ENCODE peak calls at places on chromosomes 4 and X, in six cellular contexts. M is activated CD4-positive, alpha-beta T cell treated with anti-CD3 and anti-CD28 coated beads for 4 hours; E is CD4-positive, alpha-beta T cell; K is EL; P is ACHN; X is foreskin fibroblast. F is an unnamed sample.
A peak's percentile ranks its signal among the peaks of the same experiment; 100 is the strongest.

GRCh38 chr4:89254847-89255246 is 52.8 kb downstream of the GPRIN3 start:
- DNase-seq in P (peak; percentile 14), M (peak; percentile 41), X (peak; percentile 1), E (peak; percentile 20), K (peak; percentile 18), F (peak; percentile 10)

GRCh38 chrX:50988649-50989048 is 78.1 kb downstream of the BMP15 start:
- DNase-seq in X (peak; percentile 4), K (peak; percentile 8), E (no peak), P (peak; percentile 41), M (no peak), F (peak; percentile 60)

GRCh38 chr4:8594097-8595038 is 1.8 kb downstream of the CPZ start:
- DNase-seq in P (peak; percentile 73), K (peak; percentile 75), E (no peak), X (peak; percentile 62), M (no peak), F (peak; percentile 83)

GRCh38 chr4:28482580-28482979 is 1621.9 kb downstream of the STIM2 start:
- DNase-seq in X (no peak), K (no peak), P (no peak), E (no peak), M (no peak), F (no peak)

GRCh38 chrX:50068893-50069292 is 131.9 kb downstream of the AKAP4 start:
- DNase-seq in X (no peak), P (no peak), E (no peak), K (no peak), M (no peak), F (no peak)

GRCh38 chr4:54229631-54230478 is 762 bp downstream of the PDGFRA start:
- DNase-seq in M (no peak), X (no peak), E (no peak), K (peak; percentile 43), P (no peak), F (peak; percentile 86)

GRCh38 chr4:177964693-177965168 is 522.5 kb upstream of the AGA start:
- DNase-seq in X (no peak), M (no peak), E (no peak), K (peak; percentile 55), P (peak; percentile 37), F (no peak)

GRCh38 chr4:25439913-25440477 is 62.9 kb downstream of the ANAPC4 start:
- DNase-seq in M (peak; percentile 38), E (peak; percentile 3), P (peak; percentile 71), X (peak; percentile 53), K (peak; percentile 71), F (peak; percentile 89)

GRCh38 chr4:36065274-36065871 is 178.9 kb downstream of the ARAP2 start:
- DNase-seq in M (no peak), P (no peak), X (no peak), K (no peak), E (no peak), F (no peak)

GRCh38 chrX:107678957-107679740 is 50.8 kb downstream of the PRPS1 start:
- DNase-seq in M (peak; percentile 69), K (peak; percentile 62), X (peak; percentile 82), P (peak; percentile 48), E (peak; percentile 67), F (peak; percentile 46)

GRCh38 chrX:1170243-1170642 is 42.2 kb downstream of the CRLF2 start:
- DNase-seq in E (no peak), M (no peak), P (no peak), X (no peak), K (no peak), F (no peak)

GRCh38 chr4:184460495-184461285 is 13.7 kb downstream of the IRF2 start:
- DNase-seq in M (no peak), K (no peak), P (no peak), E (no peak), X (no peak), F (no peak)

GRCh38 chr4:22190855-22191254 is 242.3 kb upstream of the KCNIP4 start:
- DNase-seq in K (peak; percentile 90), M (no peak), E (no peak), P (peak; percentile 89), X (peak; percentile 66), F (peak; percentile 88)

GRCh38 chrX:153944140-153944799 is at the start of gene RENBP:
- DNase-seq in M (peak; percentile 41), X (no peak), P (no peak), K (no peak), E (peak; percentile 43), F (no peak)

GRCh38 chrX:9318213-9318612 is 146.6 kb upstream of the TBL1X start:
- DNase-seq in E (no peak), M (no peak), P (no peak), K (no peak), X (no peak), F (no peak)

GRCh38 chr4:98601719-98602118 is 56.7 kb downstream of the TSPAN5 start:
- DNase-seq in E (no peak), K (no peak), M (peak; percentile 17), P (no peak), X (peak; percentile 54), F (no peak)

GRCh38 chrX:69951756-69952155 is 98.0 kb downstream of the AWAT2 start:
- DNase-seq in M (no peak), K (no peak), X (no peak), E (no peak), P (no peak), F (no peak)

GRCh38 chr4:15144249-15144966 is 142.1 kb downstream of the CPEB2 start:
- DNase-seq in M (no peak), P (no peak), E (no peak), X (no peak), K (no peak), F (no peak)

GRCh38 chr4:153137677-153138630 is 66.3 kb upstream of the TRIM2 start:
- DNase-seq in K (no peak), X (no peak), P (no peak), M (no peak), E (no peak), F (peak; percentile 40)

GRCh38 chrX:97322401-97322800 is 438.7 kb downstream of the RPA4 start:
- DNase-seq in P (no peak), K (peak; percentile 43), M (no peak), X (no peak), E (no peak), F (peak; percentile 11)

GRCh38 chr4:158996669-158997074 is 106.2 kb upstream of the RAPGEF2 start:
- DNase-seq in X (peak; percentile 90), K (peak; percentile 98), M (no peak), P (peak; percentile 97), E (no peak), F (peak; percentile 94)

GRCh38 chr4:184019084-184019483 is 114.0 kb downstream of the STOX2 start:
- DNase-seq in K (no peak), E (no peak), M (no peak), X (no peak), P (no peak), F (no peak)

GRCh38 chr4:101471201-101471600 is 123.9 kb upstream of the PPP3CA start:
- DNase-seq in E (no peak), M (no peak), P (no peak), X (no peak), K (no peak), F (peak; percentile 66)

GRCh38 chrX:37371578-37371981 is 22.4 kb downstream of the PRRG1 start:
- DNase-seq in X (peak; percentile 22), P (no peak), M (no peak), K (peak; percentile 7), E (no peak), F (peak; percentile 39)

GRCh38 chr4:8778760-8779159 is 92.9 kb downstream of the HMX1 start:
- DNase-seq in P (no peak), E (no peak), K (no peak), M (no peak), X (no peak), F (no peak)

GRCh38 chr4:151014521-151015457 is at the start of gene LRBA:
- DNase-seq in K (peak; percentile 68), P (peak; percentile 77), E (peak; percentile 83), M (peak; percentile 83), X (peak; percentile 24), F (peak; percentile 77)

GRCh38 chr4:111788046-111788642 is 357.1 kb upstream of the FAM241A start:
- DNase-seq in K (no peak), M (no peak), X (no peak), E (no peak), P (no peak), F (peak; percentile 22)

GRCh38 chr4:128328106-128328505 is 40.5 kb upstream of the PGRMC2 start:
- DNase-seq in K (no peak), P (no peak), M (no peak), X (no peak), E (no peak), F (no peak)

GRCh38 chr4:1218892-1219552 is 29.9 kb downstream of the CTBP1 start:
- DNase-seq in E (no peak), P (no peak), X (no peak), M (no peak), K (no peak), F (no peak)

GRCh38 chr4:182913621-182914020 is 3.6 kb downstream of the DCTD start:
- DNase-seq in M (no peak), K (peak; percentile 37), X (no peak), P (no peak), E (no peak), F (no peak)

GRCh38 chrX:148577711-148578110 is 77.3 kb downstream of the AFF2 start:
- DNase-seq in X (no peak), E (no peak), M (no peak), K (no peak), P (no peak), F (no peak)

GRCh38 chrX:16687514-16687913 is 25.0 kb downstream of the CTPS2 start:
- DNase-seq in X (no peak), E (no peak), P (no peak), M (no peak), K (peak; percentile 41), F (no peak)

GRCh38 chr4:151879705-151880104 is 118.9 kb upstream of the GATB start:
- DNase-seq in M (no peak), E (no peak), P (no peak), K (no peak), X (no peak), F (no peak)

GRCh38 chrX:53086464-53086863 is 4.3 kb downstream of the TSPYL2 start:
- DNase-seq in M (no peak), X (no peak), E (no peak), K (no peak), P (no peak), F (no peak)

GRCh38 chr4:150310159-150310895 is 232.1 kb downstream of the DCLK2 start:
- DNase-seq in X (peak; percentile 61), P (peak; percentile 59), E (no peak), M (no peak), K (peak; percentile 71), F (peak; percentile 74)

GRCh38 chr4:81040175-81040659 is 9.7 kb downstream of the BMP3 start:
- DNase-seq in X (peak; percentile 21), E (no peak), P (peak; percentile 34), M (peak; percentile 3), K (peak; percentile 34), F (peak; percentile 60)

GRCh38 chr4:148730766-148731165 is 288.6 kb upstream of the NR3C2 start:
- DNase-seq in P (no peak), X (no peak), M (no peak), E (no peak), K (no peak), F (peak; percentile 27)

GRCh38 chrX:68440940-68441339 is 7.6 kb upstream of the OPHN1 start:
- DNase-seq in P (peak; percentile 50), X (no peak), K (peak; percentile 64), M (no peak), E (no peak), F (peak; percentile 84)

GRCh38 chrX:8455600-8455999 is 9.0 kb upstream of the VCX3B start:
- DNase-seq in E (no peak), P (no peak), K (no peak), X (no peak), M (no peak), F (no peak)

GRCh38 chrX:16484338-16484737 is 165.6 kb upstream of the S100G start:
- DNase-seq in M (peak; percentile 32), K (peak; percentile 85), P (peak; percentile 60), X (peak; percentile 86), E (peak; percentile 5), F (peak; percentile 85)

F was measured in astrocyte of the hippocampus.